ENCODE peak calls at places on chromosomes 13 and 19, in five cellular contexts. S, C, K, J and F are unnamed samples.

GRCh38 chr19:1851581-1852293 is 3.5 kb upstream of the REXO1 start:
- DNase-seq in S (no peak), C (no peak), K (no peak), J (no peak), F (no peak)

GRCh38 chr13:43132911-43133310 is 109.5 kb downstream of the DNAJC15 start:
- DNase-seq in S (no peak), C (no peak), K (no peak), J (no peak), F (no peak)

GRCh38 chr19:3520166-3521103 is 14.3 kb downstream of the FZR1 start:
- DNase-seq in S (peak; percentile 66), C (no peak), K (no peak), J (peak; percentile 72), F (no peak)

GRCh38 chr13:33524086-33524485 is 238.5 kb upstream of the STARD13 start:
- DNase-seq in S (no peak), C (no peak), K (no peak), J (no peak), F (no peak)

GRCh38 chr13:48976677-48977625 is 1.2 kb downstream of the FNDC3A start:
- DNase-seq in S (no peak), C (no peak), K (no peak), J (no peak), F (no peak)

GRCh38 chr19:10404888-10405808 is 1.8 kb upstream of the CDC37 start:
- DNase-seq in S (peak; percentile 42), C (no peak), K (no peak), J (no peak), F (no peak)

GRCh38 chr19:29810504-29810871 is 1.3 kb upstream of the CCNE1 start:
- DNase-seq in S (no peak), C (no peak), K (no peak), J (no peak), F (no peak)

GRCh38 chr19:2627855-2628254 is 74.6 kb downstream of the GNG7 start:
- DNase-seq in S (no peak), C (no peak), K (no peak), J (no peak), F (no peak)

GRCh38 chr19:33411621-33412180 is 38.2 kb downstream of the CEBPG start:
- DNase-seq in S (no peak), C (no peak), K (no peak), J (no peak), F (no peak)

GRCh38 chr13:94305033-94305432 is 174.4 kb downstream of the DCT start:
- DNase-seq in S (no peak), C (no peak), K (no peak), J (no peak), F (no peak)

GRCh38 chr19:49889038-49889686 is 7.5 kb downstream of the IL4I1 start:
- DNase-seq in S (no peak), C (no peak), K (no peak), J (no peak), F (no peak)

GRCh38 chr13:57527114-57527770 is 104.3 kb upstream of the PCDH17 start:
- DNase-seq in S (no peak), C (no peak), K (no peak), J (no peak), F (no peak)

GRCh38 chr19:11131471-11131870 is 24.1 kb downstream of the SPC24 start:
- DNase-seq in S (peak; percentile 4), C (no peak), K (no peak), J (no peak), F (no peak)

GRCh38 chr13:35987572-35988513 is 143.3 kb downstream of the DCLK1 start:
- DNase-seq in S (no peak), C (no peak), K (no peak), J (peak; percentile 43), F (peak; percentile 72)

GRCh38 chr19:11496391-11497163 is 9.1 kb downstream of the ZNF653 start:
- DNase-seq in S (peak; percentile 88), C (peak; percentile 56), K (no peak), J (peak; percentile 88), F (peak; percentile 96)

GRCh38 chr13:32790731-32791130 is 204.5 kb downstream of the PDS5B start:
- DNase-seq in S (no peak), C (no peak), K (no peak), J (no peak), F (no peak)

DNA sequence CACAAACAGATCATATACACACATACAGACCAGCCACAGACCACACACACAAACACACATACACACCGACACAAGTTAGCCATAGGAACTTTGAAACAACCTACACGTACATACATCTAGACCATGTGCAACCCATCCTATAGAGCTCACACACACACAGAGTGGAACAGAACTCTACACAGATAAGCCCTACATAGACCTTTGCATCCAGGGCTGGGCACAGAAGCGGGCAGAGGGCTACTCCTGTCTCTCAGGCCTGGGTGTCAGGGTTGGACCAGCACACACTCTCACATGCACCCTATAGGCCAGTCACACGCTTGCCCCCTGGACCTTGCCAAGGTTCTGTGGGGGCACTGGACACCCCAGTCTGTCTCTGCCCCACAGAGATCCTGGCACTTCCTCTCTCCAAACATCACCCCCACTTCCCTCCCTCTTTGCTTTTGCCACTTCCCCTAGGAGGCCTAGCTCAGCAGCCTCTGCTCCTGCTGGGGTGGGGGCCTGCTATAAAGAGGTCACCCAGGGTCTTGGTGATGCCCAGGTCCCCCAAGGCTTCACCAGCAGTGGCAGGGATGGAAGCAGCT is 5.8 kb upstream of the JUNB start:
- DNase-seq in S (no peak), C (no peak), K (no peak), J (no peak), F (no peak)
- H3K9ac ChIP-seq in S (peak overlapping the region; percentile 19), C (no peak overlapping the region), K (peak overlapping the region; percentile 47), J (no peak overlapping the region), F (no peak overlapping the region)

GRCh38 chr13:51221108-51221507 is 1.1 kb upstream of the FAM124A start:
- DNase-seq in S (no peak), C (no peak), K (no peak), J (no peak), F (peak; percentile 44)
- H3K9ac ChIP-seq in S (no peak overlapping the region), C (no peak overlapping the region), K (no peak overlapping the region), J (no peak overlapping the region), F (no peak overlapping the region)

GRCh38 chr19:45419895-45420294 is 3.8 kb downstream of the ERCC1 start:
- DNase-seq in S (no peak), C (no peak), K (no peak), J (no peak), F (no peak)
- H3K9ac ChIP-seq in S (no peak overlapping the region), C (no peak overlapping the region), K (no peak overlapping the region), J (no peak overlapping the region), F (no peak overlapping the region)

DNA sequence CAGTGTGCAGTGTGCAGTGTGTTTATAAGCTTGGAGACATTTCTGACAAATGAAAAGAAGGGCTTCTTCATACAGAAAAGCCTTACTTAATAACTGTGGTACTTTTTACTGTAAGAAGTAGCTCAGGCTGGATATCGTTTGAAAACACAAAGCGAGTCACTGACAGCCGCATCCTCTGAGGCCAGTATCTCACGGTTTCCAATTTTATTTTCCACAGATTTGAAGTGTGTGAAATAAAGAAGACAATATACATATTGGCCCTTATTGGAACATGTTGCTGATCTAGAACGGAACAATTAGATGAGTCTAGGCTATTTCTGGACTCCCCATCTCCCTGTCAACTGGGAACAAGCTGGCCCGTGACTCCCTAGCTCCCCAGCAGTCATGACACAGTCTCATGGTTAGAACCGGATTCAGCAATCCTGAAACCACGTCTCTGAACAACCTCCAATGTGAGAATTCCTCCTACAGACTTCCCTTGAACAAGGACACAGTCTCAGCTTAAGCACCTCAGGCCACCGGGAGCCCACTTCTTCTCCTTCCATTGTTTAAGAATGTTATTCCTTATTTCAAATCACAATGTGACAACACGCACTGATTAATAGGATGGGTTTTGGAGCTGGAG is 484.5 kb downstream of the COG6 start:
- DNase-seq in S (no peak), C (no peak), K (no peak), J (no peak), F (no peak)
- H3K9ac ChIP-seq in S (no peak overlapping the region), C (no peak overlapping the region), K (no peak overlapping the region), J (no peak overlapping the region), F (no peak overlapping the region)

DNA sequence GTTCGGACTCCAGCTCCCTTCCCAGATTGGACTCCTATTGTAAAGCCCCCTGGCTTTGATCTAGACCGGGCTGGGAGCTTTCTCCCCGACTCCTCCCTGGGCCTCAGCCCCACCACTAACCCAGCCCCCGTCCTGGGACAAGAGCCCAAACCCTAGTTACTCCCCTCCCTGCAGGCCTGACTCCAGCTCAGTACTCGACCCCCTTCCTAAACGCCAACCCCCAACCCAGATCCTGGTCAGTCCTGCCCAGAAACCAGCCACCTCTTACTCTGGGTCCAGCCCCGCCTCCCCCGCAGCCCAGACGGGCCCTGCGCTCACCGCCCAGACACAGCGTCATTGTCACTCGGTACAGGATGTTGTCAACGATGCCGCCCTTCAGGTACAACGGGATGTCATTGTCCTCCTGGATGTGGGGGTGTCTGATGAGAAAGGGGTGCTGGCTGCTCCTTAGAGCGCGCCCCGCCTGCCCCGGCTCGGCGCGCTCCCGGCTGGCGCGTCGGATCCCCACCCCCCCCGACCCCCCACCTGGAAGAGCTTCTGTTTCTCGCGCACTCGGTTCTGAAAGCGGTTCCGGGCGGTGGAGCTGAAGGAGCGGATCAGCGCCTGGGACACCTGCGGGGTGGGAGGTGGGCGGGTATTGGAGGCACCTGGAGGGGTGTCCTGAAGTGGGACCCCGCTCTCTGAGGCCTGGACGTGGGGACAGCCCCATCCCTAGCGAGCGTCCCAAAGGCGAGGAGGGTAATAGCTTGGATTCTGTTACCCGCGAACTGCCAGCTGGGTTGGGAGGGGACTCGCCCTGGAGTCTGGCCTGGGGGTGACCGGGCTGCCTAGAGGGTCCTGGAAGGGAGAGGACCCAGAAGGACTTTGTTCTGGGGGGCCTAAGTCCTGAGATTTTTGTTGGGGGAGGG is 849 bp downstream of the COX7A1 start:
- DNase-seq in S (no peak), C (no peak), K (no peak), J (peak; percentile 67), F (no peak)
- H3K9ac ChIP-seq in S (no peak overlapping the region), C (no peak overlapping the region), K (no peak overlapping the region), J (no peak overlapping the region), F (no peak overlapping the region)